ENCODE peak calls at places on chromosomes 12 and 14, in eight cellular contexts. V, T, N, F, B, D, J and R are unnamed samples.
A peak's percentile ranks its signal among the peaks of the same experiment; 100 is the strongest.

GRCh38 chr14:61652526-61653262 is 42.6 kb upstream of the HIF1A start:
- DNase-seq in V (no peak), T (no peak), N (no peak), F (no peak), B (no peak), D (no peak), J (no peak), R (no peak)

GRCh38 chr12:84502907-84503787 is 409.5 kb downstream of the SLC6A15 start:
- DNase-seq in V (peak; percentile 3), T (peak; percentile 44), N (no peak), F (no peak), B (peak; percentile 66), D (peak; percentile 8), J (peak; percentile 39), R (no peak)

GRCh38 chr12:72493390-72493789 is 221.2 kb downstream of the TRHDE start:
- DNase-seq in V (no peak), T (no peak), N (no peak), F (no peak), B (no peak), D (no peak), J (no peak), R (no peak)

GRCh38 chr12:26238341-26239126 is 43.2 kb downstream of the SSPN start:
- DNase-seq in V (no peak), T (no peak), N (no peak), F (no peak), B (no peak), D (no peak), J (no peak), R (no peak)

GRCh38 chr12:21296751-21297406 is 37.8 kb downstream of the SLCO1A2 start:
- DNase-seq in V (peak; percentile 12), T (no peak), N (no peak), F (no peak), B (no peak), D (no peak), J (no peak), R (no peak)

GRCh38 chr14:24095196-24096068 is 1.3 kb downstream of the PCK2 start:
- DNase-seq in V (peak; percentile 30), T (no peak), N (peak; percentile 60), F (no peak), B (no peak), D (no peak), J (peak; percentile 42), R (no peak)

GRCh38 chr12:238736-239398 is 23.8 kb downstream of the SLC6A13 start:
- DNase-seq in V (no peak), T (no peak), N (no peak), F (no peak), B (no peak), D (no peak), J (no peak), R (no peak)

GRCh38 chr14:99143793-99144192 is 128.2 kb downstream of the BCL11B start:
- DNase-seq in V (no peak), T (no peak), N (no peak), F (no peak), B (no peak), D (no peak), J (no peak), R (no peak)